ENCODE peak calls at places on chromosomes 16 and 17, in nine cellular contexts. T is activated naive CD4-positive, alpha-beta T cell treated with Interleukin-2 at 50 U/mL for 16 hours; E is non-pigmented ciliary epithelial cell; J is midbrain; Y is HCT116; X is activated effector memory CD4-positive, alpha-beta T cell treated with Interleukin-2 at 50 U/mL for 16 hours; I is IMR-90; L is stimulated activated CD4-positive, alpha-beta T cell treated with anti-CD3 and anti-CD28 coated beads, TNF-alpha, amount 100 ng/mL, for 24 hours; V is PC-3. W is an unnamed sample.

GRCh38 chr17:38681096-38681495 is 6.3 kb upstream of the EPOP start:
- DNase-seq in T (no peak), E (no peak), J (no peak), Y (no peak), X (no peak), I (no peak), L (no peak), V (no peak), W (no peak)

GRCh38 chr17:74767111-74767516 is 9.0 kb downstream of the NAT9 start:
- DNase-seq in T (no peak), E (no peak), J (peak), Y (no peak), X (no peak), I (no peak), L (no peak), V (no peak), W (no peak)

GRCh38 chr17:78779848-78780247 is 2.2 kb downstream of the CYTH1 start:
- DNase-seq in T (peak), E (no peak), J (no peak), Y (no peak), X (peak), I (no peak), L (no peak), V (no peak), W (no peak)

GRCh38 chr16:67672306-67672705 is 5.7 kb downstream of the C16orf86 start:
- DNase-seq in T (no peak), E (no peak), J (no peak), Y (no peak), X (no peak), I (no peak), L (no peak), V (no peak), W (no peak)

GRCh38 chr17:39486242-39486641 is 25.0 kb downstream of the CDK12 start:
- DNase-seq in T (no peak), E (no peak), J (no peak), Y (no peak), X (no peak), I (peak), L (no peak), V (peak), W (no peak)

GRCh38 chr16:27839419-27839818 is 224.1 kb downstream of the GSG1L start:
- DNase-seq in T (no peak), E (peak), J (no peak), Y (no peak), X (no peak), I (peak), L (no peak), V (peak), W (no peak)

GRCh38 chr17:33200116-33200515 is 93.0 kb downstream of the ASIC2 start:
- DNase-seq in T (no peak), E (no peak), J (no peak), Y (no peak), X (no peak), I (peak), L (no peak), V (peak), W (no peak)

GRCh38 chr16:69367980-69368379 is 16.4 kb upstream of the TMED6 start:
- DNase-seq in T (no peak), E (peak), J (no peak), Y (no peak), X (no peak), I (peak), L (no peak), V (no peak), W (no peak)

GRCh38 chr17:27233783-27234182 is 60.1 kb upstream of the WSB1 start:
- DNase-seq in T (no peak), E (no peak), J (no peak), Y (no peak), X (no peak), I (no peak), L (no peak), V (no peak), W (no peak)

GRCh38 chr17:79835953-79836951 is 3.0 kb downstream of the CBX4 start:
- DNase-seq in T (no peak), E (no peak), J (no peak), Y (peak), X (no peak), I (peak), L (no peak), V (peak), W (no peak)

GRCh38 chr16:75627856-75628255 is 4.8 kb upstream of the ADAT1 start:
- DNase-seq in T (no peak), E (no peak), J (no peak), Y (no peak), X (no peak), I (peak), L (no peak), V (no peak), W (no peak)

GRCh38 chr17:39132192-39132600 is 19.2 kb downstream of the PLXDC1 start:
- DNase-seq in T (no peak), E (no peak), J (no peak), Y (no peak), X (no peak), I (peak), L (no peak), V (peak), W (no peak)

GRCh38 chr17:62859146-62859545 is 51.0 kb upstream of the MARCHF10 start:
- DNase-seq in T (no peak), E (no peak), J (no peak), Y (no peak), X (no peak), I (peak), L (no peak), V (peak), W (no peak)

GRCh38 chr17:61495161-61495857 is 43.1 kb downstream of the TBX4 start:
- DNase-seq in T (no peak), E (no peak), J (no peak), Y (peak), X (no peak), I (peak), L (no peak), V (no peak), W (no peak)

GRCh38 chr16:50371936-50372595 is 3.3 kb upstream of the BRD7 start:
- DNase-seq in T (no peak), E (no peak), J (peak), Y (no peak), X (no peak), I (no peak), L (no peak), V (no peak), W (no peak)

GRCh38 chr17:60535382-60536279 is 9.6 kb upstream of the APPBP2 start:
- DNase-seq in T (no peak), E (peak), J (no peak), Y (no peak), X (no peak), I (peak), L (no peak), V (no peak), W (no peak)